ENCODE peak calls at places on chromosomes 4 and X, in seven cellular contexts. T is upper lobe of left lung, D is GM06990, Q is astrocyte, O is ascending aorta, V is transverse colon, E is IMR-90. C is an unnamed sample.

GRCh38 chr4:185247151-185247550 is 37.8 kb downstream of the SNX25 start:
- DNase-seq in V (no peak), Q (peak), T (no peak), O (no peak), D (no peak), E (no peak), C (no peak)

GRCh38 chr4:67087897-67088296 is 457.4 kb downstream of the CENPC start:
- DNase-seq in E (no peak), D (no peak), Q (no peak), V (peak), T (no peak), O (no peak), C (peak)

GRCh38 chr4:2255501-2256155 is 6.3 kb downstream of the MXD4 start:
- DNase-seq in O (peak), T (peak), D (peak), E (no peak), Q (peak), V (peak), C (no peak)

GRCh38 chr4:26867914-26868684 is 7.5 kb downstream of the STIM2 start:
- DNase-seq in D (no peak), Q (peak), O (no peak), E (peak), T (no peak), V (no peak), C (no peak)

GRCh38 chr4:138891610-138892009 is 124.0 kb upstream of the NOCT start:
- DNase-seq in V (no peak), Q (no peak), O (no peak), E (no peak), D (no peak), T (no peak), C (peak)

GRCh38 chrX:2430265-2430825 is 70.4 kb downstream of the DHRSX start:
- DNase-seq in O (no peak), D (no peak), V (no peak), Q (no peak), E (peak), T (no peak), C (no peak)

GRCh38 chrX:140439455-140439854 is 65.4 kb downstream of the SOX3 start:
- DNase-seq in Q (peak), V (no peak), O (no peak), T (peak), E (no peak), D (no peak), C (no peak)

GRCh38 chr4:57374866-57375595 is 264.8 kb upstream of the IGFBP7 start:
- DNase-seq in T (no peak), O (no peak), E (peak), D (no peak), V (no peak), Q (peak), C (peak)

GRCh38 chr4:72194046-72194445 is 162.2 kb downstream of the NPFFR2 start:
- DNase-seq in Q (no peak), V (no peak), T (no peak), O (no peak), E (no peak), D (no peak), C (no peak)

GRCh38 chr4:125254111-125254510 is 60.6 kb upstream of the FAT4 start:
- DNase-seq in E (peak), V (no peak), D (no peak), Q (peak), T (no peak), O (no peak), C (peak)

GRCh38 chr4:102608190-102608589 is 107.0 kb downstream of the NFKB1 start:
- DNase-seq in E (peak), Q (peak), V (no peak), O (no peak), T (no peak), D (no peak), C (no peak)

GRCh38 chrX:35006361-35006760 is 63.8 kb downstream of the FAM47B start:
- DNase-seq in D (no peak), Q (no peak), O (no peak), T (no peak), V (no peak), E (no peak), C (no peak)

GRCh38 chr4:111136438-111136837 is 513.6 kb upstream of the PITX2 start:
- DNase-seq in O (no peak), Q (peak), E (peak), T (no peak), V (no peak), D (no peak), C (peak)

GRCh38 chrX:140918398-140919043 is 83.9 kb upstream of the SPANXB1 start:
- DNase-seq in T (no peak), O (no peak), V (peak), E (peak), D (no peak), Q (peak), C (peak)

GRCh38 chr4:8380511-8381415 is 59.8 kb downstream of the ACOX3 start:
- DNase-seq in V (no peak), T (no peak), O (no peak), E (no peak), Q (no peak), D (no peak), C (no peak)

GRCh38 chrX:97479491-97479890 is 595.8 kb downstream of the RPA4 start:
- DNase-seq in E (no peak), D (no peak), Q (no peak), T (no peak), O (no peak), V (no peak), C (no peak)

GRCh38 chr4:156330436-156331031 is 376.9 kb upstream of the CTSO start:
- DNase-seq in E (no peak), D (no peak), V (peak), T (no peak), Q (no peak), O (no peak), C (no peak)

GRCh38 chr4:139750099-139750498 is 84.5 kb downstream of the MGST2 start:
- DNase-seq in Q (no peak), O (no peak), D (no peak), V (no peak), E (no peak), T (no peak), C (no peak)

GRCh38 chr4:170248576-170248975 is 158.8 kb upstream of the AADAT start:
- DNase-seq in D (no peak), T (no peak), O (no peak), V (no peak), E (no peak), Q (peak), C (no peak)

GRCh38 chrX:28920554-28920953 is 333.3 kb downstream of the IL1RAPL1 start:
- DNase-seq in V (no peak), D (no peak), E (peak), T (no peak), O (no peak), Q (peak), C (no peak)

GRCh38 chrX:148573119-148573518 is 72.7 kb downstream of the AFF2 start:
- DNase-seq in T (no peak), O (no peak), Q (no peak), E (no peak), V (no peak), D (no peak), C (no peak)

GRCh38 chr4:99655315-99656081 is 2.1 kb downstream of the C4orf54 start:
- DNase-seq in Q (peak), E (peak), V (no peak), T (no peak), O (peak), D (no peak), C (peak)

GRCh38 chrX:63718010-63718694 is 66.9 kb downstream of the ARHGEF9 start:
- DNase-seq in V (no peak), E (no peak), D (peak), Q (no peak), O (no peak), T (no peak), C (no peak)

GRCh38 chr4:87011340-87012034 is 76.7 kb downstream of the AFF1 start:
- DNase-seq in E (peak), T (no peak), Q (peak), V (no peak), O (no peak), D (no peak), C (peak)

GRCh38 chr4:2046031-2046961 is 12.8 kb upstream of the NAT8L start:
- DNase-seq in O (no peak), T (peak), D (no peak), V (no peak), Q (no peak), E (no peak), C (no peak)

GRCh38 chr4:17502764-17503163 is 9.1 kb downstream of the QDPR start:
- DNase-seq in E (peak), T (no peak), O (no peak), D (no peak), Q (peak), V (no peak), C (no peak)

GRCh38 chrX:27883468-27884092 is 75.8 kb downstream of the MAGEB10 start:
- DNase-seq in T (no peak), V (no peak), O (no peak), D (peak), E (peak), Q (peak), C (no peak)

GRCh38 chr4:128385683-128386304 is 98.2 kb upstream of the PGRMC2 start:
- DNase-seq in D (no peak), O (no peak), V (no peak), Q (peak), E (peak), T (no peak), C (peak)

GRCh38 chr4:158782539-158783360 is 13.9 kb downstream of the FNIP2 start:
- DNase-seq in T (no peak), Q (peak), D (no peak), V (no peak), E (peak), O (no peak), C (peak)

GRCh38 chrX:27619459-27619858 is 29.3 kb downstream of the DCAF8L2 start:
- DNase-seq in D (no peak), T (no peak), O (no peak), V (no peak), E (no peak), Q (peak), C (no peak)

GRCh38 chr4:4385729-4386295 is 1.1 kb upstream of the NSG1 start:
- DNase-seq in D (no peak), E (no peak), V (no peak), O (no peak), T (peak), Q (no peak), C (no peak)
- H3K4me3 ChIP-seq in D (peak), E (no peak), V (no peak), O (no peak), T (peak), Q (no peak), C (peak)

GRCh38 chr4:88831063-88831462 is 133.4 kb upstream of the NAP1L5 start:
- DNase-seq in E (no peak), Q (no peak), O (no peak), V (no peak), T (no peak), D (no peak), C (no peak)

GRCh38 chr4:88823058-88823919 is 125.7 kb upstream of the NAP1L5 start:
- DNase-seq in E (peak), Q (peak), V (peak), D (peak), T (no peak), O (peak), C (peak)

GRCh38 chr4:88828846-88829245 is 131.2 kb upstream of the NAP1L5 start:
- DNase-seq in Q (no peak), T (no peak), V (no peak), D (no peak), E (peak), O (no peak), C (peak)

GRCh38 chr4:88830576-88830975 is 132.9 kb upstream of the NAP1L5 start:
- DNase-seq in T (no peak), D (no peak), Q (no peak), V (no peak), O (no peak), E (no peak), C (no peak)

DNA sequence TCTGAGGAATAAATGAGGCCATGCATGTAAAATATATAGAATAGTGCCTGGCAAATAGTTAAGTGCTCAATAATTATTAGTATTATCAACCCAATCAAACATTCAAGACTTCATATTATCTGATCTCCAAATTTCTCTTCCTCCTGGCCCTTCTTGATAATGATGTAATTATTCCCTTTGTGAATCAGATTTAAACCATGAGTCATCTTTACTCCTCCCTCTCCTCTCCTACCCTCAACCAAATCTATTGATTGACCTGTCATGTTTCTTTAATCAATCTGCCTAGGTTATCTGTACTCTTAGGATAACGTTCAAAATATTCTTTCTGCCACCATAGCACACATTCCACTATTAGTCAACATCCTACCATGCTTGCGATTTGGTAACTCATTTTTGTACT is 129.8 kb upstream of the NAP1L5 start:
- DNase-seq in O (no peak), E (peak), D (no peak), V (no peak), T (no peak), Q (no peak), C (no peak)
- TF ChIP-seq CTCF in O (no peak), E (no peak), D (no peak), V (no peak), T (no peak), Q (no peak), C (no peak)

GRCh38 chrX:132443736-132444135 is 45.1 kb downstream of the MBNL3 start:
- DNase-seq in E (no peak), T (no peak), O (no peak), V (no peak), Q (no peak), D (no peak), C (peak)
- H3K4me3 ChIP-seq in E (no peak), T (no peak), O (no peak), V (no peak), Q (no peak), D (no peak), C (no peak)

GRCh38 chr4:152856960-152857359 is 77.2 kb downstream of the ARFIP1 start:
- DNase-seq in E (no peak), D (no peak), T (no peak), V (no peak), O (no peak), Q (no peak), C (no peak)

GRCh38 chr4:152864361-152864760 is 71.8 kb upstream of the FHDC1 start:
- DNase-seq in T (no peak), Q (no peak), D (no peak), E (no peak), V (no peak), O (no peak), C (no peak)

GRCh38 chr4:152858934-152859333 is 77.2 kb upstream of the FHDC1 start:
- DNase-seq in V (no peak), Q (no peak), O (no peak), T (no peak), E (no peak), D (no peak), C (no peak)

GRCh38 chr4:152860057-152860456 is 76.1 kb upstream of the FHDC1 start:
- DNase-seq in E (no peak), T (no peak), O (no peak), V (no peak), D (no peak), Q (peak), C (peak)

DNA sequence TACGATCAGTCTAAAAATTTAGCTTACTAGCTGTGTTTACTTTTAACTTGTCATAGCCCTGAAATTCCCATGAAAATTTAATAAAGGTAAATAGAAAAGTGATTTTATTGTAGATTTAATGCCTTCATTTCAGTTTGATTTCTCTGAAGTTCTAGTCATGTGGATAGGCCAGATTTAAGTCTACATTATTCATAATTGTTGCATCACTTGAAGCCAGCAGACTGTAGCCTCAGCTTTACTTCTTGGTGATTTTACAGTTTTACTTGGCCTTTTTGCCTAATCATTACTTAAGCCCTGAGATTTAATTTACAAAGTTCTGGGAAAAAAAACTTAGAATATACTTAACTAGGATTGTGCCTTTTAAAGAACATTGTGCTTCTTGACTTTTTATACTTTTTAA is 73.5 kb upstream of the FHDC1 start:
- DNase-seq in T (no peak), O (no peak), E (no peak), D (no peak), Q (no peak), V (no peak), C (peak)
- TF ChIP-seq CTCF in T (no peak), O (no peak), E (no peak), D (no peak), Q (no peak), V (no peak), C (no peak)

GRCh38 chrX:133440797-133441163 is 25.5 kb upstream of the GPC4 start:
- DNase-seq in E (no peak), O (no peak), Q (no peak), T (no peak), V (no peak), D (no peak), C (no peak)

GRCh38 chrX:133444196-133444595 is 28.9 kb upstream of the GPC4 start:
- DNase-seq in T (no peak), E (no peak), V (no peak), O (no peak), Q (no peak), D (no peak), C (no peak)

GRCh38 chrX:133437356-133437755 is 22.1 kb upstream of the GPC4 start:
- DNase-seq in E (no peak), O (no peak), T (no peak), D (no peak), Q (no peak), V (no peak), C (no peak)

GRCh38 chrX:133437771-133438170 is 22.5 kb upstream of the GPC4 start:
- DNase-seq in E (no peak), D (no peak), V (no peak), T (no peak), O (no peak), Q (no peak), C (no peak)

GRCh38 chrX:133440081-133440796 is 24.9 kb upstream of the GPC4 start:
- DNase-seq in Q (no peak), V (no peak), D (no peak), T (no peak), E (no peak), O (no peak), C (no peak)
- H3K4me3 ChIP-seq in Q (no peak), V (no peak), D (no peak), T (no peak), E (no peak), O (no peak), C (no peak)

GRCh38 chr4:932713-933070 is 432 bp downstream of the TMEM175 start:
- DNase-seq in O (no peak), D (no peak), E (peak), V (no peak), Q (peak), T (no peak), C (no peak)
- TF ChIP-seq CTCF in O (no peak), D (no peak), E (peak), V (no peak), Q (no peak), T (no peak), C (no peak)

GRCh38 chr4:74451214-74451661 is 6.3 kb downstream of the AREG start:
- DNase-seq in O (no peak), T (no peak), Q (peak), V (no peak), D (no peak), E (peak), C (peak)
- H3K4me3 ChIP-seq in O (no peak), T (no peak), Q (peak), V (no peak), D (no peak), E (no peak), C (no peak)